ENCODE peak calls at places on chromosomes 4 and X, in four cellular contexts. E, Q, O and X are unnamed samples.

GRCh38 chrX:123833387-123833786 is 26.5 kb upstream of the XIAP start:
- DNase-seq in E (peak), Q (peak), O (no peak), X (peak)

GRCh38 chr4:103443324-103443723 is 245.2 kb upstream of the CENPE start:
- DNase-seq in E (peak), Q (no peak), O (no peak), X (no peak)

GRCh38 chrX:367866-368265 is 18.8 kb downstream of the PPP2R3B start:
- DNase-seq in E (no peak), Q (no peak), O (no peak), X (no peak)

GRCh38 chr4:54683616-54684346 is 26.0 kb downstream of the KIT start:
- DNase-seq in E (peak), Q (peak), O (no peak), X (peak)

GRCh38 chr4:10095296-10095991 is 21.2 kb downstream of the WDR1 start:
- DNase-seq in E (no peak), Q (peak), O (no peak), X (no peak)

GRCh38 chr4:5366421-5366820 is 315.1 kb downstream of the STK32B start:
- DNase-seq in E (peak), Q (no peak), O (no peak), X (no peak)

GRCh38 chrX:38452603-38453002 is 100.2 kb downstream of the OTC start:
- DNase-seq in E (no peak), Q (no peak), O (no peak), X (no peak)

GRCh38 chr4:178028481-178028880 is 586.2 kb upstream of the AGA start:
- DNase-seq in E (no peak), Q (no peak), O (no peak), X (no peak)

GRCh38 chr4:27278615-27279014 is 418.0 kb downstream of the STIM2 start:
- DNase-seq in E (peak), Q (peak), O (no peak), X (no peak)

GRCh38 chrX:107701493-107702121 is 73.3 kb downstream of the PRPS1 start:
- DNase-seq in E (no peak), Q (no peak), O (no peak), X (no peak)

GRCh38 chr4:27807207-27807606 is 946.6 kb downstream of the STIM2 start:
- DNase-seq in E (peak), Q (no peak), O (no peak), X (no peak)

GRCh38 chr4:15744016-15744415 is 34.1 kb upstream of the CD38 start:
- DNase-seq in E (no peak), Q (no peak), O (no peak), X (no peak)

GRCh38 chr4:176444741-176445140 is 125.0 kb downstream of the SPCS3 start:
- DNase-seq in E (peak), Q (no peak), O (no peak), X (no peak)

GRCh38 chr4:19486400-19486799 is 765.3 kb upstream of the SLIT2 start:
- DNase-seq in E (no peak), Q (peak), O (no peak), X (no peak)

GRCh38 chrX:88135735-88136134 is 611.3 kb upstream of the CPXCR1 start:
- DNase-seq in E (peak), Q (no peak), O (no peak), X (no peak)

GRCh38 chr4:2092653-2093000 is 33.5 kb downstream of the NAT8L start:
- DNase-seq in E (no peak), Q (no peak), O (no peak), X (no peak)

GRCh38 chr4:79620627-79621026 is 212.6 kb upstream of the GK2 start:
- DNase-seq in E (no peak), Q (no peak), O (no peak), X (no peak)

GRCh38 chr4:152500798-152501434 is 35.0 kb downstream of the FBXW7 start:
- DNase-seq in E (peak), Q (peak), O (peak), X (peak)

GRCh38 chr4:155946486-155946885 is 7.2 kb downstream of the CTSO start:
- DNase-seq in E (no peak), Q (no peak), O (no peak), X (no peak)

GRCh38 chrX:19577181-19577810 is 62.0 kb upstream of the MAP3K15 start:
- DNase-seq in E (peak), Q (no peak), O (no peak), X (no peak)

GRCh38 chrX:65035451-65035779 is 59.2 kb upstream of the ZC4H2 start:
- DNase-seq in E (peak), Q (no peak), O (no peak), X (peak)

GRCh38 chr4:53821179-53821851 is 230.0 kb upstream of the LNX1 start:
- DNase-seq in E (no peak), Q (no peak), O (no peak), X (no peak)

GRCh38 chr4:163556169-163556568 is 61.7 kb downstream of the TMA16 start:
- DNase-seq in E (peak), Q (no peak), O (no peak), X (no peak)

GRCh38 chr4:128916832-128917231 is 107.3 kb downstream of the JADE1 start:
- DNase-seq in E (no peak), Q (no peak), O (no peak), X (peak)

GRCh38 chr4:8325284-8325973 is 55.9 kb downstream of the HTRA3 start:
- DNase-seq in E (no peak), Q (no peak), O (no peak), X (no peak)

GRCh38 chr4:31334086-31334910 is 614.1 kb downstream of the PCDH7 start:
- DNase-seq in E (no peak), Q (no peak), O (peak), X (no peak)

GRCh38 chr4:186900232-186900900 is 176.7 kb upstream of the FAT1 start:
- DNase-seq in E (peak), Q (no peak), O (no peak), X (no peak)

GRCh38 chr4:142528433-142528832 is 317.7 kb downstream of the INPP4B start:
- DNase-seq in E (peak), Q (no peak), O (no peak), X (no peak)

GRCh38 chr4:8788174-8788573 is 83.5 kb downstream of the HMX1 start:
- DNase-seq in E (no peak), Q (no peak), O (no peak), X (no peak)

GRCh38 chrX:7706032-7706431 is 136.9 kb upstream of the VCX start:
- DNase-seq in E (no peak), Q (no peak), O (no peak), X (no peak)

GRCh38 chrX:41027388-41027787 is 57.9 kb upstream of the USP9X start:
- DNase-seq in E (peak), Q (peak), O (peak), X (no peak)

GRCh38 chrX:45689971-45690370 is 489.3 kb upstream of the DIPK2B start:
- DNase-seq in E (peak), Q (no peak), O (no peak), X (no peak)

GRCh38 chrX:2967998-2968909 is 38.1 kb upstream of the ARSH start:
- DNase-seq in E (peak), Q (peak), O (peak), X (no peak)

GRCh38 chr4:159048166-159048886 is 54.6 kb upstream of the RAPGEF2 start:
- DNase-seq in E (peak), Q (peak), O (peak), X (no peak)

GRCh38 chrX:123803331-123803983 is 56.4 kb upstream of the XIAP start:
- DNase-seq in E (peak), Q (peak), O (no peak), X (no peak)

GRCh38 chr4:7901274-7901845 is 38.3 kb downstream of the AFAP1 start:
- DNase-seq in E (no peak), Q (no peak), O (no peak), X (no peak)

GRCh38 chr4:154982187-154983047 is 201.3 kb downstream of the RBM46 start:
- DNase-seq in E (peak), Q (peak), O (peak), X (peak)

GRCh38 chr4:22410645-22411247 is 105.1 kb downstream of the ADGRA3 start:
- DNase-seq in E (peak), Q (no peak), O (no peak), X (no peak)
- TF ChIP-seq CTCF in E (peak), Q (peak), O (peak), X (peak)

GRCh38 chrX:149528381-149528780 is 12.4 kb upstream of the EOLA1 start:
- DNase-seq in E (no peak), Q (no peak), O (no peak), X (no peak)

GRCh38 chrX:149527705-149528104 is 13.1 kb upstream of the EOLA1 start:
- DNase-seq in E (peak), Q (peak), O (no peak), X (no peak)

DNA sequence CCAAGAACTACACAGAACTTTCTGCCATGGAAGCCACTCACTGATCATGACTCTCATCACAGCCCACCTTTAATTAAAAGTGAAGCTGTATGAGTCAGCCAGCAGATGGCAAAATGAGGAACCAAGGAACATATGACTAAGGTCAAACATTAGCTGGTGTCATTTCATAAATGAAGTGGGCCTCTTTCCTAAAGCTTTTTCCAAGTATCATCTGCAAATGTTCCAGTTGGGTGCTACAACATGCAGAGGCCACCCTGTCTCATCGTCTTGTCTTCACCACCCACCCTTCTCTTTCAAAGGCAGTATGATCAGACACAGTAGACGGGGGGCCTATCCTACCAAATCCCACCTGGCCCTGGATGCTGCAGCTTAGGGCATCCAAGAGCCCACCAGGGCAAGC is 9.2 kb upstream of the EOLA1 start:
- DNase-seq in E (peak), Q (no peak), O (no peak), X (peak)
- TF ChIP-seq CTCF in E (no peak), Q (no peak), O (no peak), X (no peak)

GRCh38 chrX:126770179-126770578 is 49.4 kb upstream of the PRR32 start:
- DNase-seq in E (peak), Q (peak), O (no peak), X (peak)
- TF ChIP-seq CTCF in E (peak), Q (peak), O (no peak), X (peak)

GRCh38 chr4:6576512-6576911 is 1.5 kb downstream of the MAN2B2 start:
- DNase-seq in E (no peak), Q (peak), O (no peak), X (no peak)

GRCh38 chr4:6573986-6574746 is 823 bp upstream of the MAN2B2 start:
- DNase-seq in E (no peak), Q (no peak), O (no peak), X (no peak)

GRCh38 chr4:6573551-6573950 is 1.4 kb upstream of the MAN2B2 start:
- DNase-seq in E (no peak), Q (no peak), O (no peak), X (no peak)

GRCh38 chr4:6575503-6576240 is 683 bp downstream of the MAN2B2 start:
- DNase-seq in E (no peak), Q (no peak), O (no peak), X (no peak)

DNA sequence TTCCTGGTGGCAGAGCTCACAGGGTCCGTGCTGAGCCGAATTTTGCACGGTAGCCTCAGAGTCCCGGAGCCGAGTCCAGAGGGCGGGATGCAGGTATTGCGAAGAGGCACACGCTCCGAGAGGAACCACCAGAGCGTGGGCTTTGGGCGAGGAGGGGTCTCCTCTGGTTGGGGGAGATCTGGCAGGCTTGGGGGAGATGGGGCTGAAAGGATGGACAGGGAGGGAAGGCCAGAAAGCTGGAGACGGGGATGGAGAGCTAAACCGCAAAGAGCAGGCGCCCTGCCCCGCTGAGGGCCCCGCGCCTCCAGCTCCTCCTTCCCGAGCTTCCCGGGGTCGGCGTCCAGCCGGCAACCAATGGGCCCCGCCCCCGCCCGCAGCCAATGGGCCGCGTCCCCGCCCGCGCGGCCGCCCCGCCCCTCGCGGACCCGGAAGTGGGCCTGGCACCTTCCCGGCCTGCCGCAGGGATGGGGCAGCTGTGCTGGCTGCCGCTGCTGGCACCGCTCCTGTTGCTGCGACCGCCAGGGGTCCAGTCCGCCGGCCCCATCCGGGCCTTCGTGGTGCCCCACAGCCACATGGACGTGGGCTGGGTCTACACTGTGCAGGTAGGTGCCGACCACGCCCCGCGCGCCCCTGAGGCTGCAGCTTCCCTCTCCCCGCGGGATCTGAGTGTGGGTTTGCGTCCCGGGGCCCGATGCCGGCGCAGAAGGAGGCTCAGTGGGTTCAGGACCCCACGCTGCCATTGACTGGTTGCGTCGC is at the start of gene MAN2B2:
- DNase-seq in E (peak), Q (peak), O (peak), X (peak)
- TF ChIP-seq CTCF in E (no peak), Q (no peak), O (no peak), X (no peak)

DNA sequence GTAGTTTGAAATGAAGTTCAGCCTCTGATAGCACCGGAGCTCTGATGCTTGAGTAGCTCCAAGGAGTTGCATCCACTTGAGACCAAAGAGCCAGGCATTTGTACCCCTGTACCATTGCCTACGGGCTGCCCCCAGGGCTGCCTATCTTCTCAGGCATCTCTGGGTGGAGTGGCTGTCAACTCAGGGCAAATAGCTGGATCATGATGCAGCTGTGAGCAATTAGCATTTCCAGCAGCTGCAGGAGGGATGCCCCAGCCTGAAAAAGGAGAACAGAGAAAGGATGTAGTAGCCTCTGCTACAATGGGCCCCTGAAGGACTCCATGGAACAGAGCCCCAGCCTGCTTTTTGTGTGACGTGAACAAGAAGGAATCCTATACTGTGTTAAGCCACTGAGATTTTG is 492.6 kb downstream of the BCOR start:
- DNase-seq in E (no peak), Q (no peak), O (no peak), X (no peak)
- TF ChIP-seq CTCF in E (no peak), Q (no peak), O (no peak), X (no peak)

GRCh38 chr4:146255874-146256273 is 41.5 kb downstream of the REELD1 start:
- DNase-seq in E (peak), Q (no peak), O (no peak), X (no peak)
- TF ChIP-seq CTCF in E (no peak), Q (no peak), O (no peak), X (no peak)

DNA sequence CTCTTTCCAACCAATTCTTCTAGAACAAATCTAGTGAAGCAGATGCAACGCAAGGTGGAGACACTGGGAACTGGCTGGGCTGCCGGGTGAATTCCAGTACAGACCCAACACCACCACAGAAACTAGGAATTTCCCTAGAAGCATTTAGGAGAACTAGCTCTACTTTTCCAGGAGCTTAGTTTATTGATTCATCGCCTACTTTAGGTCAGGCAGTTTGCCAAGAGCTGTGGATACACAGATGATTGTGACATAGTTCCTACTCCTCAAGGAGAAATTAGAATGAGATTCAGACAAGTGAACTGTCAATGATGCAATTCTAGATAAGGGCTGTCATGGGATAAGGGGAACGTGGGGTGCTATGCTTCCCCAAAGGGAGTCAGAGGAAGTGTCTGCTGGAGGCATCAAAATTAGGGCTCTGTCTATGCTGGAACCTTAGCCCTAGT is 350.0 kb downstream of the CAMK2D start:
- DNase-seq in E (peak), Q (no peak), O (peak), X (no peak)
- TF ChIP-seq CTCF in E (peak), Q (no peak), O (peak), X (no peak)

DNA sequence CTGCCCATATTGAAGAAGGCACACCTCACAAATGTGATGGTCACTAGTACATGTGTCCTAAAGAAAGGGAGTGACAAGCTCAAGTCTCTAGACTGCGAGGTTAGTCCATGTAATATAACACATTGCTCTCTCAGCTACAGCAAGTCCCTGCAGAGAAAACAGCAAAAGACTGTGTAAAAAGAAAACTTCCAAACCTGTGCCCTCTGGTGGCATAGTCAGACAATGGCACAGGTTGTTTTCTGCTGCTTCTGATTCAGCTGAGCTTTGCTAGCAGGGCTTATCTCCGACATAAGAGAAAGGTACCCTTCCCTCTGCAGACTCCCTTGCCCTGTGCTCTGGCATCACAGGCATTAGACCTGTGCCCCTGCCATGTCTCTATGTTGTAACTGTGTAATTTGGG is 1.4 kb upstream of the SERPINA7 start:
- DNase-seq in E (peak), Q (peak), O (no peak), X (no peak)
- TF ChIP-seq CTCF in E (peak), Q (peak), O (no peak), X (no peak)

GRCh38 chr4:38781854-38782261 is 932 bp downstream of the TLR10 start:
- DNase-seq in E (no peak), Q (no peak), O (no peak), X (no peak)

GRCh38 chr4:38783109-38783460 is 295 bp upstream of the TLR10 start:
- DNase-seq in E (no peak), Q (no peak), O (no peak), X (no peak)

GRCh38 chr4:38784141-38784540 is 1.4 kb upstream of the TLR10 start:
- DNase-seq in E (no peak), Q (no peak), O (no peak), X (no peak)

GRCh38 chr4:38785041-38785790 is 2.4 kb upstream of the TLR10 start:
- DNase-seq in E (no peak), Q (no peak), O (no peak), X (no peak)

DNA sequence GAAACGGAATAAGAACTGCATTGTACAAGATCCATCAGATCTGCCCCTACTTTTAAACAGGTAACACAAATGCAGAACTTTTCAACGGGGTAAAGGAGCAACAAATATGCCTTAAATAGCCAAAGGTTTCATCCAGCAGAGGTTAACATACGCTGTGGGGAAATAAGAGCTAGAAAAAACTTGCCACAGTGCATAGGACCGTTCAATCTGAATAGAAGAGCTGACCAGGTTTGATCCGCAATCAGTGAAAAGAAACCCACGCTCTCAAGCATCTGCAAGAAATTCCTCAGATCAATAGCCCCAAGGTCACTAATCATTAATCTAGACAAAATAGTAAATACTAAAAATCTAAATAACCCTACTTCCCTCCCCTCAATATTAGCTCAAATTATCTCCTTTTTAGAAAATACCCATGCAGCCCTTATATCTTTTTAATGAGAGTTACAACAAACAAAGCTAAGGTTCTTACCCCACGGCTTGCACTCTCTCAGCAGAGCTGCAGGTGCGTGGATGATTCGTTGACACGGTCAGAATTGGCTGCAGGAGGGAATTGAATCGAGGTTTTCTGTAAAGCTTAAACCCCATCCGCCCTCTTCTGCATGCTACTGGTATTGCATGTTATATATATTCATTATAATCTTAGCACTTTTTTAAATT is at the start of gene TLR10:
- DNase-seq in E (peak), Q (peak), O (peak), X (peak)
- TF ChIP-seq CTCF in E (peak), Q (peak), O (peak), X (peak)

GRCh38 chrX:71547339-71547738 is 14.4 kb downstream of the OGT start:
- DNase-seq in E (no peak), Q (no peak), O (no peak), X (no peak)
- TF ChIP-seq CTCF in E (no peak), Q (no peak), O (no peak), X (no peak)